ENCODE peak calls at places on chromosomes 12 and 14, in five cellular contexts. V is transverse colon; R is stimulated activated CD4-positive, alpha-beta T cell treated with anti-CD3 and anti-CD28 coated beads, TNF-alpha, amount 100 ng/mL, for 24 hours; Y is AG10803; D is NCI-H510A. P is an unnamed sample.

GRCh38 chr12:80053048-80053790 is 46.1 kb upstream of the OTOGL start:
- DNase-seq in V (peak), R (no peak), Y (peak), D (no peak), P (peak)

GRCh38 chr12:115149685-115150378 is 465.9 kb upstream of the TBX3 start:
- DNase-seq in V (no peak), R (no peak), Y (peak), D (no peak), P (no peak)

GRCh38 chr12:108761226-108761625 is 29.9 kb upstream of the CORO1C start:
- DNase-seq in V (no peak), R (no peak), Y (no peak), D (no peak), P (no peak)

GRCh38 chr12:49051373-49051764 is 9.2 kb downstream of the KMT2D start:
- DNase-seq in V (no peak), R (no peak), Y (no peak), D (no peak), P (no peak)

GRCh38 chr12:53047221-53048032 is 2.4 kb upstream of the TNS2 start:
- DNase-seq in V (peak), R (peak), Y (peak), D (peak), P (peak)

GRCh38 chr14:57746563-57746962 is 119.3 kb downstream of the SLC35F4 start:
- DNase-seq in V (no peak), R (no peak), Y (no peak), D (no peak), P (no peak)

GRCh38 chr14:81312289-81312876 is 87.7 kb downstream of the STON2 start:
- DNase-seq in V (no peak), R (no peak), Y (no peak), D (no peak), P (no peak)

GRCh38 chr12:67452119-67452805 is 183.1 kb downstream of the CAND1 start:
- DNase-seq in V (no peak), R (peak), Y (no peak), D (no peak), P (no peak)

GRCh38 chr12:1318327-1319031 is 275.9 kb downstream of the FBXL14 start:
- DNase-seq in V (no peak), R (no peak), Y (peak), D (peak), P (no peak)

GRCh38 chr12:62625238-62625637 is 158.6 kb downstream of the MON2 start:
- DNase-seq in V (no peak), R (no peak), Y (peak), D (no peak), P (no peak)

GRCh38 chr12:1457901-1458300 is 136.5 kb downstream of the FBXL14 start:
- DNase-seq in V (no peak), R (no peak), Y (peak), D (no peak), P (no peak)

GRCh38 chr14:76761198-76761848 is at the start of gene VASH1:
- DNase-seq in V (peak), R (peak), Y (peak), D (peak), P (peak)

GRCh38 chr12:27821259-27821973 is 41.4 kb upstream of the MANSC4 start:
- DNase-seq in V (peak), R (no peak), Y (peak), D (peak), P (peak)

GRCh38 chr14:74085828-74086227 is 1.1 kb downstream of the LIN52 start:
- DNase-seq in V (no peak), R (no peak), Y (no peak), D (no peak), P (no peak)

GRCh38 chr14:36397357-36397756 is 76.9 kb upstream of the MBIP start:
- DNase-seq in V (no peak), R (no peak), Y (no peak), D (no peak), P (no peak)

GRCh38 chr14:20723458-20723857 is 22.2 kb upstream of the EDDM3A start:
- DNase-seq in V (no peak), R (no peak), Y (no peak), D (no peak), P (no peak)

GRCh38 chr12:89092297-89092696 is 260.0 kb downstream of the DUSP6 start:
- DNase-seq in V (no peak), R (no peak), Y (no peak), D (no peak), P (no peak)

GRCh38 chr14:69335421-69335820 is 62.7 kb downstream of the ERH start:
- DNase-seq in V (no peak), R (no peak), Y (no peak), D (no peak), P (no peak)

GRCh38 chr12:67420506-67420905 is 151.3 kb downstream of the CAND1 start:
- DNase-seq in V (no peak), R (no peak), Y (no peak), D (no peak), P (no peak)

GRCh38 chr12:89985935-89986334 is 277.3 kb upstream of the ATP2B1 start:
- DNase-seq in V (no peak), R (no peak), Y (no peak), D (no peak), P (no peak)

GRCh38 chr14:37842106-37842505 is 246.7 kb downstream of the TTC6 start:
- DNase-seq in V (no peak), R (no peak), Y (no peak), D (no peak), P (no peak)

P was measured in dorsolateral prefrontal cortex.